ENCODE peak calls at places on chromosomes 5 and 9, in seven cellular contexts. C is mammary epithelial cell, V is tibial nerve, R is choroid plexus epithelial cell, F is fibroblast of pulmonary artery, N is mucosa of descending colon, I is AG04450. Q is an unnamed sample.

GRCh38 chr5:132421442-132421841 is 51.9 kb downstream of the SLC22A5 start:
- DNase-seq in C (no peak), V (no peak), R (no peak), F (no peak), N (no peak), I (no peak), Q (no peak)

GRCh38 chr5:62937661-62938558 is 359.3 kb downstream of the LRRC70 start:
- DNase-seq in C (no peak), V (peak), R (peak), F (peak), N (no peak), I (no peak), Q (peak)

GRCh38 chr9:100190339-100190738 is 91.3 kb downstream of the INVS start:
- DNase-seq in C (no peak), V (no peak), R (no peak), F (no peak), N (no peak), I (no peak), Q (no peak)

GRCh38 chr9:18822850-18823249 is 210.2 kb downstream of the SAXO1 start:
- DNase-seq in C (no peak), V (no peak), R (no peak), F (no peak), N (no peak), I (no peak), Q (no peak)

GRCh38 chr9:34579097-34579818 is 10.3 kb downstream of the CNTFR start:
- DNase-seq in C (no peak), V (no peak), R (no peak), F (no peak), N (no peak), I (no peak), Q (no peak)

GRCh38 chr9:78563269-78563668 is 266.3 kb downstream of the PSAT1 start:
- DNase-seq in C (no peak), V (no peak), R (no peak), F (no peak), N (no peak), I (no peak), Q (no peak)

GRCh38 chr9:75039006-75039405 is 10.9 kb upstream of the CARNMT1 start:
- DNase-seq in C (no peak), V (no peak), R (peak), F (peak), N (no peak), I (peak), Q (peak)

GRCh38 chr9:116895956-116896355 is 208.9 kb downstream of the TRIM32 start:
- DNase-seq in C (no peak), V (no peak), R (no peak), F (no peak), N (no peak), I (no peak), Q (no peak)

GRCh38 chr5:143676794-143677193 is 135.2 kb upstream of the HMHB1 start:
- DNase-seq in C (no peak), V (no peak), R (no peak), F (no peak), N (no peak), I (no peak), Q (no peak)

GRCh38 chr5:55991768-55992486 is 2.8 kb downstream of the IL6ST start:
- DNase-seq in C (no peak), V (no peak), R (peak), F (peak), N (no peak), I (no peak), Q (peak)

GRCh38 chr5:144510845-144511580 is 340.3 kb downstream of the KCTD16 start:
- DNase-seq in C (no peak), V (no peak), R (no peak), F (no peak), N (no peak), I (no peak), Q (no peak)

GRCh38 chr5:124973613-124974130 is 227.2 kb upstream of the ZNF608 start:
- DNase-seq in C (no peak), V (no peak), R (no peak), F (no peak), N (no peak), I (no peak), Q (no peak)

GRCh38 chr9:38022203-38022602 is 46.8 kb downstream of the SHB start:
- DNase-seq in C (no peak), V (no peak), R (no peak), F (no peak), N (no peak), I (no peak), Q (no peak)

GRCh38 chr9:88658311-88658822 is 123.4 kb downstream of the NXNL2 start:
- DNase-seq in C (peak), V (peak), R (peak), F (peak), N (no peak), I (no peak), Q (peak)

GRCh38 chr5:158502686-158503085 is 597.0 kb downstream of the EBF1 start:
- DNase-seq in C (no peak), V (no peak), R (no peak), F (no peak), N (no peak), I (no peak), Q (no peak)

GRCh38 chr9:19154135-19154612 is 26.9 kb upstream of the PLIN2 start:
- DNase-seq in C (peak), V (peak), R (peak), F (peak), N (no peak), I (peak), Q (peak)

GRCh38 chr5:55622460-55622859 is 87.7 kb upstream of the PLPP1 start:
- DNase-seq in C (no peak), V (no peak), R (no peak), F (no peak), N (no peak), I (no peak), Q (no peak)

GRCh38 chr5:110431603-110432002 is 294.9 kb downstream of the TMEM232 start:
- DNase-seq in C (no peak), V (no peak), R (no peak), F (no peak), N (no peak), I (no peak), Q (no peak)

GRCh38 chr5:100643473-100643872 is 108.3 kb downstream of the FAM174A start:
- DNase-seq in C (peak), V (no peak), R (peak), F (peak), N (no peak), I (no peak), Q (peak)

GRCh38 chr5:89826938-89827337 is 582.6 kb downstream of the CETN3 start:
- DNase-seq in C (no peak), V (no peak), R (no peak), F (no peak), N (no peak), I (no peak), Q (no peak)

GRCh38 chr5:63916786-63917185 is 45.5 kb downstream of the HTR1A start:
- DNase-seq in C (peak), V (no peak), R (peak), F (peak), N (no peak), I (no peak), Q (peak)

GRCh38 chr9:84751921-84752320 is 82.4 kb downstream of the NTRK2 start:
- DNase-seq in C (peak), V (no peak), R (no peak), F (no peak), N (no peak), I (no peak), Q (no peak)

GRCh38 chr5:579211-579610 is 32.9 kb upstream of the CEP72 start:
- DNase-seq in C (no peak), V (no peak), R (no peak), F (no peak), N (no peak), I (no peak), Q (no peak)

GRCh38 chr5:180866985-180867384 is 5.9 kb upstream of the ZFP62 start:
- DNase-seq in C (no peak), V (no peak), R (no peak), F (no peak), N (no peak), I (no peak), Q (no peak)

GRCh38 chr9:82108474-82108873 is 119.9 kb downstream of the SPATA31D1 start:
- DNase-seq in C (no peak), V (no peak), R (no peak), F (no peak), N (no peak), I (no peak), Q (no peak)

GRCh38 chr9:137313956-137314560 is 12.0 kb upstream of the NRARP start:
- DNase-seq in C (no peak), V (no peak), R (no peak), F (no peak), N (peak), I (no peak), Q (no peak)

GRCh38 chr9:27019589-27019988 is 14.1 kb upstream of the LRRC19 start:
- DNase-seq in C (no peak), V (no peak), R (peak), F (peak), N (no peak), I (peak), Q (peak)

GRCh38 chr5:159316519-159317383 is 13.5 kb downstream of the IL12B start:
- DNase-seq in C (peak), V (peak), R (peak), F (peak), N (no peak), I (peak), Q (peak)

GRCh38 chr5:130268489-130268888 is 364.2 kb downstream of the CHSY3 start:
- DNase-seq in C (no peak), V (no peak), R (no peak), F (no peak), N (no peak), I (no peak), Q (no peak)

GRCh38 chr9:85927077-85927476 is 13.9 kb upstream of the NAA35 start:
- DNase-seq in C (no peak), V (no peak), R (no peak), F (no peak), N (no peak), I (no peak), Q (no peak)

GRCh38 chr9:78261403-78262001 is 25.6 kb downstream of the CEP78 start:
- DNase-seq in C (peak), V (no peak), R (peak), F (peak), N (no peak), I (peak), Q (peak)

GRCh38 chr5:112109331-112109993 is 309.6 kb downstream of the EPB41L4A start:
- DNase-seq in C (peak), V (peak), R (peak), F (peak), N (no peak), I (peak), Q (peak)

GRCh38 chr5:128409401-128409800 is 128.6 kb downstream of the FBN2 start:
- DNase-seq in C (peak), V (no peak), R (no peak), F (no peak), N (no peak), I (no peak), Q (no peak)

GRCh38 chr9:132160802-132161742 is 786 bp upstream of the NTNG2 start:
- DNase-seq in C (peak), V (peak), R (peak), F (peak), N (no peak), I (peak), Q (peak)

DNA sequence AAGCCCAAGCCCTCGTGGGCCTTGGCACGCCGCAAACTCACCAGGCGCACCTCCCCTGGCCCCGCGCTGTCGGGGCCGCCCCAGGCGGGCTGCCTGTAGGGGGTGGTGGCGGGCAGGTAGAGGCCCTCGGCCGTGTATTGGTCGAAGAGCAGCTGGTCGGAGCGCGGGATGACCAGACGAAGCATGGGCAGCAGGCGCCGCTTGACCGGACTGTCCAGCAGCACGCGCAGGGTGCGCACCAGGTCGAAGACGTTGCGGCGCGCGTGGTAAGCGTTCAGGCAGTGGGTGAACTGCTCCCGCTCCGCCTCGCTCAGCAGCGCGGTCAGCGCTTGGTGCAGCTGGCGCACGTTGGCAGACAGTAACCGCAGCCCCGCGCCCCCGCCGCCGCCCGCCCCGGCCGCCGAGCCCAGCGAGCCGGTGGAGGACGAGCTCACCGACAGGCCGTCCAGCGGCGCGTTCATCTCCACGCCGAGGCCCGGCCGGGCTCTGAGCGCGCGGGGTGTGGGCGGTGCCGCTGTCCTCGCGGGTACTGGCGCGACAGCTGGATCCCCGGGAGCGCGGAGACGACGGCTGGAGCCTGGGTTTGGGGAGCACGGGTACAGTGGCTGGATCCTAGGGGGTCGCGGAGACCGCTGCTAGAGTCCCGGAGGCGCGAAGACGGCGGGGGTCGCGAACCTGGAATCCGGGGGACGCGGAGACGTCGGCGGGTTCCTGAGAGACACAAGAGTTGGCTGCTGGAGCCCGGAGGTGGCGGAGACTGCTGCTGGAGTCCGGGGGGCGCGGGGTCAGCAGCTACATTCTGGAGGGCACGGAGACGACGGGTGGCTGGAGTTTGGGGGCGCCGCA is 709 bp downstream of the WHRN start:
- DNase-seq in C (peak), V (peak), R (peak), F (peak), N (peak), I (no peak), Q (no peak)
- TF ChIP-seq CTCF in C (peak), V (peak), R (peak), F (peak), N (peak), I (peak), Q (peak)

GRCh38 chr9:95495988-95496387 is 20.8 kb downstream of the PTCH1 start:
- DNase-seq in C (no peak), V (no peak), R (no peak), F (no peak), N (no peak), I (no peak), Q (no peak)

GRCh38 chr9:95497772-95498171 is 19.0 kb downstream of the PTCH1 start:
- DNase-seq in C (no peak), V (no peak), R (peak), F (peak), N (no peak), I (peak), Q (peak)

GRCh38 chr9:95494416-95495371 is 22.1 kb downstream of the PTCH1 start:
- DNase-seq in C (no peak), V (no peak), R (no peak), F (no peak), N (peak), I (no peak), Q (no peak)

GRCh38 chr9:95494022-95494415 is 22.8 kb downstream of the PTCH1 start:
- DNase-seq in C (no peak), V (no peak), R (no peak), F (no peak), N (no peak), I (no peak), Q (no peak)

DNA sequence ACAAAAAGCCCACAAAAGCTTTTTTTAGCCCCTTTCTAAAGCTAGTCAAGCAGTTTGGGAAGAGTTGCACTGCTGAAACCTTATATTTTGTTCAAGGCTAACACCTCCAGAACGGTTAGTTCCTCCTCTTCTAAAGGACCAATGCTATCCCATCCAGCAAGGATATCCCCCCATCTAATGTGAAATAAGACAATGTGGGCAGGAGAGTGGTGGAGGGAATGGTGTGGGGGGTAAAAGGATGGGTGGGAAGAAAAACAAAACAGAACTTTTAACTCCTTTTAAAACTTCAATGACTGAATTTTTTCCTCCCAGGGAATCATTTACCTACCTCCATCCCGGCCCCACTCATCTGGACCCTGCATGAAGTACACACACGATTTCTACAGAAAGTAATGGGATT is 21.2 kb downstream of the PTCH1 start:
- DNase-seq in C (no peak), V (no peak), R (no peak), F (no peak), N (no peak), I (no peak), Q (no peak)
- H3K4me3 ChIP-seq in C (no peak), V (no peak), R (no peak), F (no peak), N (no peak), I (no peak), Q (no peak)

GRCh38 chr5:151284392-151284967 is 19.1 kb downstream of the SLC36A3 start:
- DNase-seq in C (no peak), V (no peak), R (no peak), F (no peak), N (no peak), I (no peak), Q (no peak)
- TF ChIP-seq CTCF in C (peak), V (no peak), R (peak), F (peak), N (no peak), I (no peak), Q (no peak)

GRCh38 chr9:70045452-70045851 is 1.8 kb downstream of the MAMDC2 start:
- DNase-seq in C (no peak), V (no peak), R (no peak), F (no peak), N (no peak), I (no peak), Q (no peak)
- H3K4me3 ChIP-seq in C (no peak), V (peak), R (no peak), F (no peak), N (no peak), I (no peak), Q (no peak)

GRCh38 chr5:139222346-139222745 is 24.2 kb upstream of the SIL1 start:
- DNase-seq in C (no peak), V (no peak), R (no peak), F (no peak), N (no peak), I (no peak), Q (no peak)
- TF ChIP-seq CTCF in C (no peak), V (no peak), R (no peak), F (no peak), N (no peak), I (no peak), Q (no peak)

GRCh38 chr5:138874771-138875628 is at the start of gene LRRTM2:
- DNase-seq in C (peak), V (no peak), R (peak), F (peak), N (no peak), I (peak), Q (peak)
- H3K4me3 ChIP-seq in C (peak), V (peak), R (peak), F (peak), N (no peak), I (peak), Q (no peak)

GRCh38 chr9:122912964-122913673 is at the start of gene ZBTB6:
- DNase-seq in C (peak), V (peak), R (peak), F (peak), N (peak), I (peak), Q (peak)

DNA sequence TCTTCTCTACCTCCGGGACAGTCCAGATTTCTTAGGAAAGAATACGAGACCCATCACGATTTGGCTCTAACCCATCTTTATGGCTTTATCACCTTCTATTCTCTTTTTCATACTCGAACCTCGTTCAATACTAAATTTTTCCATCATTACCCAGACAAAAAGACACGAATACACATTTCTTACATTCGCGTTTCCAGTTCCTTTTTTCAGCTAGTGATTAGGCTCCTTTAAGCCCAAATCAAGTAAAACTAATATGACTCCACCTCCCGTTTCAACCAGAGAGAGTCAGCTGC is 506 bp downstream of the ZBTB6 start:
- DNase-seq in C (no peak), V (no peak), R (no peak), F (no peak), N (no peak), I (no peak), Q (no peak)
- TF ChIP-seq CTCF in C (no peak), V (no peak), R (no peak), F (no peak), N (no peak), I (peak), Q (no peak)

GRCh38 chr5:103244398-103244797 is 14.2 kb upstream of the MACIR start:
- DNase-seq in C (no peak), V (no peak), R (peak), F (no peak), N (no peak), I (no peak), Q (no peak)

GRCh38 chr5:103249068-103249467 is 9.5 kb upstream of the MACIR start:
- DNase-seq in C (no peak), V (no peak), R (no peak), F (no peak), N (no peak), I (no peak), Q (no peak)

GRCh38 chr5:103247120-103247519 is 11.4 kb upstream of the MACIR start:
- DNase-seq in C (no peak), V (no peak), R (no peak), F (no peak), N (no peak), I (no peak), Q (no peak)

GRCh38 chr5:103243665-103244064 is 14.9 kb upstream of the MACIR start:
- DNase-seq in C (no peak), V (no peak), R (peak), F (peak), N (no peak), I (no peak), Q (peak)

GRCh38 chr5:103245773-103246172 is 12.8 kb upstream of the MACIR start:
- DNase-seq in C (no peak), V (no peak), R (no peak), F (no peak), N (no peak), I (no peak), Q (no peak)
- H3K4me3 ChIP-seq in C (no peak), V (no peak), R (no peak), F (no peak), N (no peak), I (no peak), Q (no peak)

DNA sequence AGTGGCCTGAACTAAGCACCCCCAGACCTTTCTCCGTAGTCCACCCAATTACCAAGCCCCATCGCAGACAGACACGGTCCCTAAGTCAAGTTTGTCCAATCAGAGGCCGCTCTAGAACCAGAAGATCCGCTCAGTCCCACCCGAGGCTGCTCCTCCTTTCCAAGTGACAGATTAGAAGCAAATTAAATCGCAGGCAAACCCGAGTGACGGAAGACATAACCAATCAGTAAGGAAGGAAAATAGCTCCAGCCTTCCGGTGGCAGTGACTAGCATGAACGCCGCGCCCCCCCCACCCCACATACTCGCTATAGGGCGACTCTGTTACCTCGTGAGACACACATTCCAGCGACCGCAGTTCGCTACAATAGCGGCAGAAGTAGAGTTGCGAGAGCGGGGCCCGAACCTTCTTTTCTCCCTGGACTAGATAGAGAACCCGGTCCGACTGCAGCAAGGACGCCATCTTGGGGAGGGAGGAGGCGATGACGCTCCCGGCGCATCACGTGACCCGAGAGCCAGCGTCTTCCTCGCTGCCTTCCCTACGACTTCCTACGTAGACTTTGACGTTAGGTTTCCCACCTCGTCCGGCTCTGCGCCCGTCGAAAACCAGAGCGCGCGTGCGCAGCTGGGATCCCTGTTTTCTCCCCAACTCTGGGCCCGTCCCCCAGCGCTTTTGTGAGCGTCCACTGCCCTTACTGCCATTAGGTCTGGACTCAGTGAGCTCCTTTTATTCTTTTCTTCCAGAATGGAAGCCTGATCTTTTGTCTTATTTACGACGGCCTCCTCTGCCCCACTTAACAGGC is at the start of gene DCTN4:
- DNase-seq in C (peak), V (peak), R (peak), F (peak), N (peak), I (peak), Q (peak)
- TF ChIP-seq CTCF in C (no peak), V (no peak), R (no peak), F (no peak), N (no peak), I (no peak), Q (no peak)

Q was measured in cardiac fibroblast.